ENCODE peak calls at places on chromosomes 13 and 19, in four cellular contexts. One of them, this sample, is unnamed. For H3K79me2, the result is how much of the 10 kb centered on the place peaks cover.

GRCh38 chr13:65965496-65965895 is 1264.6 kb downstream of the PCDH9 start:
- DNase-seq in astrocyte: no peak
- DNase-seq in GM23338: no peak
- DNase-seq in HCT116: no peak
- DNase-seq in this sample: peak

GRCh38 chr19:5308471-5309437 is 31.9 kb downstream of the PTPRS start:
- DNase-seq in astrocyte: peak
- DNase-seq in GM23338: no peak
- DNase-seq in HCT116: peak
- DNase-seq in this sample: peak

GRCh38 chr13:28658796-28659610 is at the start of gene POMP:
- DNase-seq in astrocyte: peak
- DNase-seq in GM23338: peak
- DNase-seq in HCT116: peak
- DNase-seq in this sample: peak

GRCh38 chr19:42965204-42965603 is 28.2 kb upstream of the PSG7 start:
- DNase-seq in astrocyte: peak
- DNase-seq in GM23338: no peak
- DNase-seq in HCT116: no peak
- DNase-seq in this sample: peak

GRCh38 chr13:112131740-112132113 is 64.8 kb downstream of the SOX1 start:
- DNase-seq in astrocyte: no peak
- DNase-seq in GM23338: no peak
- DNase-seq in HCT116: no peak
- DNase-seq in this sample: no peak

GRCh38 chr13:19089315-19089714 is 92.3 kb downstream of the TUBA3C start:
- DNase-seq in astrocyte: no peak
- DNase-seq in GM23338: no peak
- DNase-seq in HCT116: no peak
- DNase-seq in this sample: no peak

GRCh38 chr13:102845630-102846260 is at the start of gene ERCC5:
- DNase-seq in astrocyte: peak
- DNase-seq in GM23338: peak
- DNase-seq in HCT116: peak
- DNase-seq in this sample: peak

GRCh38 chr13:31901985-31902384 is 129.6 kb upstream of the FRY start:
- DNase-seq in astrocyte: no peak
- DNase-seq in GM23338: no peak
- DNase-seq in HCT116: no peak
- DNase-seq in this sample: peak

GRCh38 chr19:56689198-56689597 is 17.6 kb upstream of the ZNF835 start:
- DNase-seq in astrocyte: no peak
- DNase-seq in GM23338: no peak
- DNase-seq in HCT116: no peak
- DNase-seq in this sample: no peak

GRCh38 chr19:12983561-12984142 is 11.6 kb upstream of the NFIX start:
- DNase-seq in astrocyte: peak
- DNase-seq in GM23338: peak
- DNase-seq in HCT116: peak
- DNase-seq in this sample: peak

GRCh38 chr19:50567052-50567841 is 988 bp downstream of the LRRC4B start:
- DNase-seq in astrocyte: no peak
- DNase-seq in GM23338: peak
- DNase-seq in HCT116: no peak
- DNase-seq in this sample: no peak

GRCh38 chr19:1672769-1673644 is 20.6 kb upstream of the TCF3 start:
- DNase-seq in astrocyte: no peak
- DNase-seq in GM23338: no peak
- DNase-seq in HCT116: no peak
- DNase-seq in this sample: no peak

GRCh38 chr19:31332096-31332495 is 17.1 kb downstream of the TSHZ3 start:
- DNase-seq in astrocyte: peak
- DNase-seq in GM23338: no peak
- DNase-seq in HCT116: no peak
- DNase-seq in this sample: peak

GRCh38 chr13:30148171-30148754 is 159.1 kb downstream of the KATNAL1 start:
- DNase-seq in astrocyte: no peak
- DNase-seq in GM23338: no peak
- DNase-seq in HCT116: no peak
- DNase-seq in this sample: no peak

GRCh38 chr13:95921485-95921884 is 131.7 kb downstream of the UGGT2 start:
- DNase-seq in astrocyte: peak
- DNase-seq in GM23338: no peak
- DNase-seq in HCT116: no peak
- DNase-seq in this sample: peak

GRCh38 chr13:52446265-52446664 is 4.2 kb downstream of the VPS36 start:
- DNase-seq in astrocyte: no peak
- DNase-seq in GM23338: no peak
- DNase-seq in HCT116: no peak
- DNase-seq in this sample: no peak

GRCh38 chr19:310781-311496 is 19.7 kb upstream of the PLPP2 start:
- DNase-seq in astrocyte: no peak
- DNase-seq in GM23338: no peak
- DNase-seq in HCT116: no peak
- DNase-seq in this sample: no peak

GRCh38 chr13:109998030-109998429 is 211.6 kb upstream of the IRS2 start:
- DNase-seq in astrocyte: no peak
- DNase-seq in GM23338: no peak
- DNase-seq in HCT116: no peak
- DNase-seq in this sample: no peak

GRCh38 chr13:85142351-85142750 is 656.9 kb downstream of the SLITRK6 start:
- DNase-seq in astrocyte: no peak
- DNase-seq in GM23338: no peak
- DNase-seq in HCT116: no peak
- DNase-seq in this sample: no peak

GRCh38 chr19:7216373-7216902 is 77.8 kb downstream of the INSR start:
- DNase-seq in astrocyte: no peak
- DNase-seq in GM23338: no peak
- DNase-seq in HCT116: no peak
- DNase-seq in this sample: no peak

GRCh38 chr19:38684862-38685665 is 37.6 kb downstream of the ACTN4 start:
- DNase-seq in astrocyte: no peak
- DNase-seq in GM23338: no peak
- DNase-seq in HCT116: no peak
- DNase-seq in this sample: no peak

GRCh38 chr19:38685666-38686529 is 38.4 kb downstream of the ACTN4 start:
- DNase-seq in astrocyte: peak
- DNase-seq in GM23338: peak
- DNase-seq in HCT116: peak
- DNase-seq in this sample: peak

GRCh38 chr19:38690146-38690545 is 42.7 kb downstream of the ACTN4 start:
- DNase-seq in astrocyte: no peak
- DNase-seq in GM23338: no peak
- DNase-seq in HCT116: no peak
- DNase-seq in this sample: no peak

GRCh38 chr19:38686530-38686888 is 39.1 kb downstream of the ACTN4 start:
- DNase-seq in astrocyte: no peak
- DNase-seq in GM23338: no peak
- DNase-seq in HCT116: no peak
- DNase-seq in this sample: no peak

DNA sequence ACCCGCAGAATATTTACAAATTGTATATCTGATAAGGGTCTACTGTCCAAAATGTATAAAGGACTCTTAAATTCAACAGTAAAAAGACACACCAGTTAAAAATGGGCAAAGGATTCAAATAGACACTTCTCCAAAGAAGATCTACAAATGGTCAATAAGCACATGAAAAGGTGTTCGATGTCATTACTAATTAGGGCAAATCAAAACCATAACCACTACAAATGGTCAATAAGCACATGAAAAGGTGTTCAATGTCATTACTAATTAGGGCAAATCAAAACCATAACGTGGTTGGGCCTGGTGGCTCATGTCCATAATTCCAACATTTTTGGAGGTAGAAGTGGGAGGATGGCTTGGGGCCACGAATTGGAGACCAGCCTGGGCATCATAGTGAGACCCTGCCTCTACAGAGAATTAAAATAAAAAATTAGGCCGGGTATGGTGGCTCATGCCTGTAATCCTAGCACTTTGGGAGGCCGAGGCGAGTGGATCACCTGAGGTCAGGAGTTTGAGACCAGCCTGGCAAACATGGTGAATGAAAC is 40.5 kb downstream of the ACTN4 start:
- DNase-seq in astrocyte: no peak
- DNase-seq in GM23338: no peak
- DNase-seq in HCT116: no peak
- DNase-seq in this sample: no peak
- H3K79me2 ChIP-seq in astrocyte: half or more
- H3K79me2 ChIP-seq in GM23338: half or more
- H3K79me2 ChIP-seq in HCT116: half or more
- H3K79me2 ChIP-seq in this sample: half or more

GRCh38 chr13:75832812-75833211 is 196.7 kb downstream of the LMO7 start:
- DNase-seq in astrocyte: no peak
- DNase-seq in GM23338: no peak
- DNase-seq in HCT116: no peak
- DNase-seq in this sample: no peak

GRCh38 chr13:75826391-75826790 is 190.3 kb downstream of the LMO7 start:
- DNase-seq in astrocyte: no peak
- DNase-seq in GM23338: no peak
- DNase-seq in HCT116: no peak
- DNase-seq in this sample: no peak

GRCh38 chr13:75829874-75830273 is 193.7 kb downstream of the LMO7 start:
- DNase-seq in astrocyte: peak
- DNase-seq in GM23338: no peak
- DNase-seq in HCT116: no peak
- DNase-seq in this sample: peak

GRCh38 chr13:75830842-75831241 is 194.7 kb downstream of the LMO7 start:
- DNase-seq in astrocyte: peak
- DNase-seq in GM23338: no peak
- DNase-seq in HCT116: no peak
- DNase-seq in this sample: peak

DNA sequence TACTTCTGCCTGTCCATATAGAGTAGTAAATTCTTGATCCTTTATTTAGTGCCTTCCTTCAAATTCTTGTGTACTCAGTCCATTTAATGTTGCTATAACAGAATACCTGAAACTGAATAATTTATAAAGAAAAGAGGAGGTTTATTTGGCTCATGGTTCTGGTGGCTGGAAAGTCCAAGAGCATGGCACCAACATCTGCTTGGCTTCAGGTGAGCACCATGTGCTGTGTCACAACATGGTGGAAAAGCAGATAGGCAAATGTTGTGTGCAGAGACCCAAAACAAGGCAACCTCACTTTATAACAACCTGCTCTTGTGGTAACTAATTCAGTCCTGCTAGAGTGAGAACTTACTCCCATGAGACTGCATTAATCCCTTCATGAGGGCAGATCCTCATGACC is 195.3 kb downstream of the LMO7 start:
- DNase-seq in astrocyte: no peak
- DNase-seq in GM23338: no peak
- DNase-seq in HCT116: no peak
- DNase-seq in this sample: no peak
- H3K79me2 ChIP-seq in astrocyte: under half
- H3K79me2 ChIP-seq in GM23338: under half
- H3K79me2 ChIP-seq in HCT116: under half
- H3K79me2 ChIP-seq in this sample: half or more

GRCh38 chr13:113862766-113863510 is 938 bp downstream of the GAS6 start:
- DNase-seq in astrocyte: peak
- DNase-seq in GM23338: peak
- DNase-seq in HCT116: no peak
- DNase-seq in this sample: peak

GRCh38 chr13:113864303-113864890 is 521 bp upstream of the GAS6 start:
- DNase-seq in astrocyte: no peak
- DNase-seq in GM23338: no peak
- DNase-seq in HCT116: no peak
- DNase-seq in this sample: peak

GRCh38 chr13:113862191-113862765 is 1.6 kb downstream of the GAS6 start:
- DNase-seq in astrocyte: no peak
- DNase-seq in GM23338: no peak
- DNase-seq in HCT116: no peak
- DNase-seq in this sample: no peak

GRCh38 chr13:113861433-113862030 is 2.3 kb downstream of the GAS6 start:
- DNase-seq in astrocyte: no peak
- DNase-seq in GM23338: no peak
- DNase-seq in HCT116: no peak
- DNase-seq in this sample: no peak

GRCh38 chr13:113863511-113864302 is at the start of gene GAS6:
- DNase-seq in astrocyte: no peak
- DNase-seq in GM23338: peak
- DNase-seq in HCT116: no peak
- DNase-seq in this sample: peak
- H3K79me2 ChIP-seq in astrocyte: half or more
- H3K79me2 ChIP-seq in GM23338: under half
- H3K79me2 ChIP-seq in HCT116: under half
- H3K79me2 ChIP-seq in this sample: half or more

GRCh38 chr13:27619093-27619705 is 1.1 kb downstream of the LNX2 start:
- DNase-seq in astrocyte: peak
- DNase-seq in GM23338: no peak
- DNase-seq in HCT116: no peak
- DNase-seq in this sample: peak

GRCh38 chr13:27621116-27621365 is 651 bp upstream of the POLR1D start:
- DNase-seq in astrocyte: peak
- DNase-seq in GM23338: no peak
- DNase-seq in HCT116: peak
- DNase-seq in this sample: no peak

GRCh38 chr13:27620377-27621115 is at the start of gene LNX2:
- DNase-seq in astrocyte: peak
- DNase-seq in GM23338: peak
- DNase-seq in HCT116: peak
- DNase-seq in this sample: peak

GRCh38 chr13:27619711-27620376 is 485 bp downstream of the LNX2 start:
- DNase-seq in astrocyte: peak
- DNase-seq in GM23338: peak
- DNase-seq in HCT116: no peak
- DNase-seq in this sample: peak

GRCh38 chr13:27617801-27618411 is 2.4 kb downstream of the LNX2 start:
- DNase-seq in astrocyte: no peak
- DNase-seq in GM23338: no peak
- DNase-seq in HCT116: no peak
- DNase-seq in this sample: no peak
- H3K79me2 ChIP-seq in astrocyte: half or more
- H3K79me2 ChIP-seq in GM23338: half or more
- H3K79me2 ChIP-seq in HCT116: half or more
- H3K79me2 ChIP-seq in this sample: half or more

DNA sequence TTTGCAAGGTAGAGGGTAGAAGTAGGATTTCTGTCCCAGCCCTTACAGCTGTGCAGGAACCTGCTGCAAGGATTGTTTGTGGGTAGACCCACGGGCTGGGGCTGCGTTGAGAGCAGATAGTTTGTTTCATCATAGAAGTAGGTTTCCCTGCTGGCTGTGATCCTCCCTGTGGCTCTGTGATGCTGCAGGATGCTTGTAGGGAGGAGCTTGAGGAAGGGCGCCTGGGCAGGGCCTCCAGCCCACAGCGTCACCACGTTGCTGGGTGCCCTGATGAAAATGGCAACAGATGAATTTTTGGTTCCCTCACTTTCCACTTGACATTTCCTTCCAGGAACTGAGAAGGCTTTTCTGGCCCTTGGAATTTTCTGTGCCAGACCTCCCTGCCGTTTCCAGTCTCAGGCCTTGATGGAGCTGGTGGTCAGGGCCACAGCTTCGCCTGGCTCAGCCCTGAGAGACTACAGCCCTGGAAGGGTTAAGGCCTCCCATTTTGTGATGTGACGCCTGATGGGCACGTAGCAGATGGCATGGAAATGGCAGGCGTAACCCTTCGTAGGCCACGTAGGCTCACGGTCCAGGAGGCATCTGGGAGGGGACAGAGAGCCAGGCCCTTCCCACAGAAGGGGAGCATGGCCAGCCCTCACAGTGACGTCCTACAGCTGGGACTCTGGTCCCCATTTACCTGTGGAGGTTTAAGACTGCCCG is 42.2 kb downstream of the GATAD2A start:
- DNase-seq in astrocyte: no peak
- DNase-seq in GM23338: no peak
- DNase-seq in HCT116: no peak
- DNase-seq in this sample: peak
- H3K79me2 ChIP-seq in astrocyte: half or more
- H3K79me2 ChIP-seq in GM23338: half or more
- H3K79me2 ChIP-seq in HCT116: half or more
- H3K79me2 ChIP-seq in this sample: half or more

This sample was measured in GM23248.